ENCODE peak calls at places on chromosomes 13 and 19, in five cellular contexts. One of them, this sample, is unnamed.

GRCh38 chr19:41997851-41998229 is 3.8 kb upstream of the ATP1A3 start:
- DNase-seq in foreskin melanocyte: no peak
- DNase-seq in left cardiac atrium: no peak
- DNase-seq in sciatic nerve: no peak
- DNase-seq in tibial nerve: no peak
- DNase-seq in this sample: no peak

GRCh38 chr13:61128850-61129645 is 286.6 kb downstream of the PCDH20 start:
- DNase-seq in foreskin melanocyte: peak; percentile 60
- DNase-seq in left cardiac atrium: no peak
- DNase-seq in sciatic nerve: no peak
- DNase-seq in tibial nerve: no peak
- DNase-seq in this sample: no peak

GRCh38 chr13:64314286-64314685 is 2898.6 kb upstream of the PCDH20 start:
- DNase-seq in foreskin melanocyte: no peak
- DNase-seq in left cardiac atrium: no peak
- DNase-seq in sciatic nerve: no peak
- DNase-seq in tibial nerve: no peak
- DNase-seq in this sample: no peak

GRCh38 chr19:42017040-42017439 is 23.0 kb upstream of the ATP1A3 start:
- DNase-seq in foreskin melanocyte: no peak
- DNase-seq in left cardiac atrium: no peak
- DNase-seq in sciatic nerve: no peak
- DNase-seq in tibial nerve: no peak
- DNase-seq in this sample: no peak

GRCh38 chr13:35789335-35790166 is 313.1 kb upstream of the MAB21L1 start:
- DNase-seq in foreskin melanocyte: peak; percentile 13
- DNase-seq in left cardiac atrium: no peak
- DNase-seq in sciatic nerve: no peak
- DNase-seq in tibial nerve: no peak
- DNase-seq in this sample: no peak

GRCh38 chr13:72823081-72823480 is 41.1 kb downstream of the PIBF1 start:
- DNase-seq in foreskin melanocyte: no peak
- DNase-seq in left cardiac atrium: no peak
- DNase-seq in sciatic nerve: no peak
- DNase-seq in tibial nerve: no peak
- DNase-seq in this sample: no peak

GRCh38 chr13:30850204-30850866 is 55.7 kb upstream of the MEDAG start:
- DNase-seq in foreskin melanocyte: no peak
- DNase-seq in left cardiac atrium: no peak
- DNase-seq in sciatic nerve: no peak
- DNase-seq in tibial nerve: no peak
- DNase-seq in this sample: no peak

GRCh38 chr19:55626350-55626749 is 2.0 kb upstream of the ZNF784 start:
- DNase-seq in foreskin melanocyte: no peak
- DNase-seq in left cardiac atrium: no peak
- DNase-seq in sciatic nerve: no peak
- DNase-seq in tibial nerve: no peak
- DNase-seq in this sample: no peak

GRCh38 chr13:83450586-83450985 is 431.7 kb downstream of the SLITRK1 start:
- DNase-seq in foreskin melanocyte: no peak
- DNase-seq in left cardiac atrium: no peak
- DNase-seq in sciatic nerve: no peak
- DNase-seq in tibial nerve: no peak
- DNase-seq in this sample: no peak

GRCh38 chr13:32023096-32023495 is 8.5 kb upstream of the FRY start:
- DNase-seq in foreskin melanocyte: no peak
- DNase-seq in left cardiac atrium: no peak
- DNase-seq in sciatic nerve: no peak
- DNase-seq in tibial nerve: no peak
- DNase-seq in this sample: no peak

GRCh38 chr19:50187937-50188336 is 15.5 kb upstream of the MYH14 start:
- DNase-seq in foreskin melanocyte: no peak
- DNase-seq in left cardiac atrium: no peak
- DNase-seq in sciatic nerve: no peak
- DNase-seq in tibial nerve: no peak
- DNase-seq in this sample: no peak

GRCh38 chr19:35055715-35056179 is 14.2 kb downstream of the HPN start:
- DNase-seq in foreskin melanocyte: no peak
- DNase-seq in left cardiac atrium: no peak
- DNase-seq in sciatic nerve: no peak
- DNase-seq in tibial nerve: no peak
- DNase-seq in this sample: no peak

GRCh38 chr13:101996906-101997408 is 404.9 kb downstream of the FGF14 start:
- DNase-seq in foreskin melanocyte: no peak
- DNase-seq in left cardiac atrium: no peak
- DNase-seq in sciatic nerve: no peak
- DNase-seq in tibial nerve: no peak
- DNase-seq in this sample: no peak

GRCh38 chr19:10952809-10953208 is 8.0 kb upstream of the SMARCA4 start:
- DNase-seq in foreskin melanocyte: no peak
- DNase-seq in left cardiac atrium: no peak
- DNase-seq in sciatic nerve: no peak
- DNase-seq in tibial nerve: no peak
- DNase-seq in this sample: no peak

This sample was measured in upper lobe of right lung.